ENCODE peak calls at places on chromosomes 4 and X, in five cellular contexts. S is BJ; Q is omental fat pad; C is coronary artery; O is CD4-positive, alpha-beta T cell. W is an unnamed sample.

GRCh38 chr4:156779774-156780173 is 191.8 kb downstream of the PDGFC start:
- DNase-seq in S (peak), Q (no peak), C (no peak), O (no peak), W (no peak)

GRCh38 chr4:74278490-74278889 is 29.8 kb upstream of the EPGN start:
- DNase-seq in S (no peak), Q (no peak), C (no peak), O (no peak), W (no peak)

GRCh38 chrX:78357342-78358055 is 30.1 kb upstream of the CYSLTR1 start:
- DNase-seq in S (no peak), Q (no peak), C (no peak), O (no peak), W (no peak)

GRCh38 chrX:12223650-12224049 is 85.4 kb downstream of the FRMPD4 start:
- DNase-seq in S (no peak), Q (no peak), C (no peak), O (no peak), W (no peak)

GRCh38 chrX:138710311-138710791 is 1.2 kb downstream of the FGF13 start:
- DNase-seq in S (no peak), Q (no peak), C (peak), O (no peak), W (no peak)

GRCh38 chrX:78945186-78945912 is at the start of gene P2RY10:
- DNase-seq in S (no peak), Q (no peak), C (no peak), O (no peak), W (no peak)

GRCh38 chrX:3286196-3286920 is 60.1 kb downstream of the MXRA5 start:
- DNase-seq in S (peak), Q (no peak), C (no peak), O (no peak), W (no peak)

GRCh38 chrX:108359811-108360602 is 78.2 kb downstream of the COL4A6 start:
- DNase-seq in S (no peak), Q (no peak), C (no peak), O (no peak), W (no peak)

GRCh38 chr4:74038161-74039064 is at the start of gene CXCL3:
- DNase-seq in S (no peak), Q (peak), C (peak), O (no peak), W (peak)

GRCh38 chrX:150692837-150693781 is at the start of gene MTMR1:
- DNase-seq in S (no peak), Q (no peak), C (no peak), O (peak), W (peak)

GRCh38 chr4:24551492-24552330 is 32.6 kb downstream of the DHX15 start:
- DNase-seq in S (peak), Q (no peak), C (no peak), O (no peak), W (no peak)

GRCh38 chrX:154325541-154325940 is 29.9 kb downstream of the TKTL1 start:
- DNase-seq in S (no peak), Q (no peak), C (no peak), O (no peak), W (no peak)

GRCh38 chr4:151940290-151940689 is 179.5 kb upstream of the GATB start:
- DNase-seq in S (no peak), Q (no peak), C (no peak), O (peak), W (no peak)

GRCh38 chr4:125550769-125551168 is 236.0 kb downstream of the FAT4 start:
- DNase-seq in S (no peak), Q (no peak), C (no peak), O (no peak), W (no peak)

GRCh38 chr4:184826315-184827266 is 823 bp upstream of the ACSL1 start:
- DNase-seq in S (no peak), Q (no peak), C (no peak), O (peak), W (peak)

GRCh38 chr4:39521253-39521908 is 5.9 kb downstream of the UGDH start:
- DNase-seq in S (no peak), Q (no peak), C (no peak), O (no peak), W (no peak)

GRCh38 chrX:97096385-97096784 is 212.7 kb downstream of the RPA4 start:
- DNase-seq in S (no peak), Q (no peak), C (no peak), O (no peak), W (no peak)

GRCh38 chrX:45748443-45748842 is 547.8 kb upstream of the DIPK2B start:
- DNase-seq in S (no peak), Q (no peak), C (no peak), O (no peak), W (no peak)

GRCh38 chrX:55057691-55058249 is 17.1 kb upstream of the PAGE2B start:
- DNase-seq in S (no peak), Q (no peak), C (no peak), O (peak), W (no peak)

GRCh38 chrX:43853225-43853828 is 28.9 kb downstream of the MAOB start:
- DNase-seq in S (no peak), Q (no peak), C (no peak), O (no peak), W (no peak)

GRCh38 chrX:133307637-133308485 is 89.7 kb upstream of the TFDP3 start:
- DNase-seq in S (no peak), Q (no peak), C (no peak), O (no peak), W (no peak)

GRCh38 chrX:9859711-9860555 is 73.7 kb downstream of the SHROOM2 start:
- DNase-seq in S (no peak), Q (no peak), C (no peak), O (no peak), W (no peak)

DNA sequence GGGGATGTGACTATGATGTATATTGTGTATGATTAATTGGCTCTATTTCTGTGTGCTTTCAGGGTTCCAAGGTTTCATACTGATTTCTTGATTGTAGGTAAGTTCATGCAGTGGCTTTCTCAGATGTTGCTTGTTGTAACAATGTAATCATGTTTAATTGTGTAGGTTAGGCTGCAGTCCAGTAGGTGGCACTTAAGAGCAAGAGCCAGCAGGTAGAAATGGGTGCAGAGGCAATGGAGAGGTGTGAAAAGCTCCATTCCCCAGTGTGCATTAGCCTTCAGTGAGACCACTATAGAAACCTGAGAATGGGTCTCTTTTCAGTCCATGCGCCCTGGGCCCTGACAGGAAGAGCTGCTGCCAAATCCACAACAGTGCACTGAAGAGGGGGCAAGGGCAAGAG is 28.2 kb downstream of the DCAF12L2 start:
- DNase-seq in S (no peak), Q (no peak), C (no peak), O (no peak), W (no peak)
- TF ChIP-seq CTCF in S (no peak), Q (no peak), C (no peak), O (no peak), W (no peak)

GRCh38 chr4:66688674-66689073 is 856.6 kb downstream of the CENPC start:
- DNase-seq in S (no peak), Q (no peak), C (no peak), O (no peak), W (no peak)
- TF ChIP-seq CTCF in S (peak), Q (no peak), C (no peak), O (no peak), W (no peak)

GRCh38 chrX:42290608-42291007 is 367.3 kb upstream of the CASK start:
- DNase-seq in S (no peak), Q (no peak), C (no peak), O (no peak), W (no peak)
- TF ChIP-seq CTCF in S (peak), Q (no peak), C (no peak), O (no peak), W (no peak)

DNA sequence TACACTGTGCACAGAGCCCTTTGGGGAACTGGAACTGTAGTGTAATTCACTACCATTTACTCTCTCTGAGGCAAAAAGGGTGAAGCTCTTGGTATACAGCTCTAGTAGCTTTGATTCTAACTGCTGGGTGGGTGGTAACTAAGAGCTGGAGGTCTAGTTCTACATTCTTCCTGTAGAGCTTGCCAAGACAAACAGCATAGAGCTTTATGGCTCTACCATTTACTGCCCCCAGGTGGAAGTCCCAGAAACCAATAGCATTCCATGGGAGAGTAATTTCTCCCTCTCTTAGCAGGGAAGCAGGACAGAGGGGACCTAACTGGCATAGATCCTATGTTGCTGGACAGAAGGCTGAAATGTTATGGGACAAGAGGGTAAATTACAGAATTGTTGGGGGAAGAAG is 26.7 kb downstream of the HDAC8 start:
- DNase-seq in S (no peak), Q (no peak), C (no peak), O (no peak), W (no peak)
- TF ChIP-seq CTCF in S (no peak), Q (no peak), C (no peak), O (no peak), W (no peak)

GRCh38 chr4:15746110-15746509 is 32.0 kb upstream of the CD38 start:
- DNase-seq in S (no peak), Q (no peak), C (no peak), O (no peak), W (no peak)

GRCh38 chr4:15753786-15754185 is 24.3 kb upstream of the CD38 start:
- DNase-seq in S (no peak), Q (no peak), C (no peak), O (no peak), W (no peak)

GRCh38 chr4:15744016-15744415 is 34.1 kb upstream of the CD38 start:
- DNase-seq in S (no peak), Q (no peak), C (no peak), O (no peak), W (no peak)

GRCh38 chr4:15751155-15751554 is 27.0 kb upstream of the CD38 start:
- DNase-seq in S (no peak), Q (no peak), C (no peak), O (no peak), W (no peak)

DNA sequence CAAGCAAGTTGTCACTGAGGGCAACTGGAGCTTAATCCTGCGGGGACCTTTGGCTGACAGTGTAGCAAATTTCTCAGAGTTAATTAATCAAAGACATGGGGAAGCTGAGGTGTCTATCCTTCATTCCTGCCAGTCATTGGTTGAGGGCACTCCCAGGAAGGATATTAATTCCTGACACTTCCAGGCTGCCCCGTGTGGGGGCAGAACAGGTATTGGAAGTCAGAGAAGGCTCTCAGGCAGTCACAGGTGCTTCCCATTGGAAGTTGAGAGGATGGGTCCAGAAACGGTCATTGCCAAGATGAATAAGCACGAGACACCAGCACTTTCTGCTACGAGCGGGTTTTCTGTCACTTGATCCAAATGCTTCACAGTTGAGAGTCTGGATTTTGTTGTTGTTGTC is 29.1 kb upstream of the CD38 start:
- DNase-seq in S (no peak), Q (no peak), C (no peak), O (no peak), W (no peak)
- TF ChIP-seq CTCF in S (no peak), Q (no peak), C (no peak), O (no peak), W (no peak)

GRCh38 chr4:61200195-61200990 is at the start of gene ADGRL3:
- DNase-seq in S (no peak), Q (no peak), C (no peak), O (no peak), W (no peak)

GRCh38 chr4:61200991-61201526 is 933 bp downstream of the ADGRL3 start:
- DNase-seq in S (no peak), Q (no peak), C (no peak), O (no peak), W (no peak)

GRCh38 chr4:61202638-61203495 is 2.7 kb downstream of the ADGRL3 start:
- DNase-seq in S (no peak), Q (no peak), C (no peak), O (no peak), W (no peak)

GRCh38 chr4:61201562-61202099 is 1.5 kb downstream of the ADGRL3 start:
- DNase-seq in S (no peak), Q (no peak), C (no peak), O (no peak), W (no peak)

DNA sequence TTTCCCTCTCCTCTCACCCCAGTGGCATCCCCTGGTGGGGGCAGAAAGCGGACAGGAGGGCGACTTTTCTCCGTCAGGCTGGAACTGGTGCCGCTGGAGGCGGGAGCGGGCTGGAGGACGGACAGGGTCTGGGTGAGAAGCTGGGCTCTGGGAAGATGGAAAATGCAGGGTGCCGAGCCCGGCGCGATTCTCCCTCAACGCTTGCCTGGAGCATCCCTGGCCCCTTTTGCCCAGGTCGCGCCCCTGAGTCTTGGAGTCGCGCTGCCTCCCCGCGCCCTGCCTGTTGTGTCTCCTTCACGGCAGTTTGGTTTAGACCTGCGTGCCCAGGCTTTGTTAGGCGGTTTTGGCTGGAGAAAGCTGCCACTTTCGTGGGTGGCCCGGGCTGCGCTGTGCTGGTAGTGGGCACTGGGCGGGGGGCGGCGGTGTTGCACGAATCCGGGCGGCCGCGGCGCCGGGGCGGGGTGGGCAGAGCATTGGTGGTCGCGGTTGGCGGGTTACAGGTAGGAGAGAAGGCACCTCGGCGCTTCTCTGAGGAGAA is 2.0 kb downstream of the ADGRL3 start:
- DNase-seq in S (no peak), Q (no peak), C (no peak), O (no peak), W (no peak)
- TF ChIP-seq CTCF in S (no peak), Q (no peak), C (no peak), O (no peak), W (no peak)